ENCODE peak calls at places on chromosome 6, in four cellular contexts. F, W, N and Y are unnamed samples.

GRCh38 chr6:6534399-6534798 is 54.1 kb upstream of the LY86 start:
- DNase-seq in W (no peak), F (no peak), N (no peak), Y (no peak)

GRCh38 chr6:157861814-157862213 is 38.8 kb downstream of the SNX9 start:
- DNase-seq in F (no peak), W (peak; percentile 20), N (no peak), Y (no peak)

GRCh38 chr6:43286456-43286994 is 11.5 kb upstream of the SLC22A7 start:
- DNase-seq in F (no peak), N (no peak), W (no peak), Y (no peak)

GRCh38 chr6:159038914-159039884 is 5.6 kb downstream of the TAGAP start:
- DNase-seq in W (peak; percentile 67), N (no peak), F (no peak), Y (peak; percentile 78)

GRCh38 chr6:150370112-150370511 is 1.3 kb downstream of the IYD start:
- DNase-seq in W (no peak), F (no peak), N (no peak), Y (no peak)

GRCh38 chr6:56242343-56242742 is 5.0 kb downstream of the COL21A1 start:
- DNase-seq in N (no peak), W (no peak), F (no peak), Y (no peak)

GRCh38 chr6:45432944-45433343 is 55.2 kb upstream of the SUPT3H start:
- DNase-seq in N (no peak), W (peak; percentile 89), F (no peak), Y (no peak)

GRCh38 chr6:129345890-129346289 is 364.1 kb downstream of the ARHGAP18 start:
- DNase-seq in F (no peak), N (no peak), W (peak; percentile 65), Y (no peak)

GRCh38 chr6:11653028-11653583 is 115.6 kb downstream of the TMEM170B start:
- DNase-seq in N (peak; percentile 8), F (no peak), W (peak; percentile 74), Y (no peak)

GRCh38 chr6:13538084-13538483 is 36.3 kb upstream of the SIRT5 start:
- DNase-seq in F (no peak), N (peak; percentile 41), W (peak; percentile 70), Y (peak; percentile 58)

GRCh38 chr6:137977814-137978213 is 110.8 kb downstream of the TNFAIP3 start:
- DNase-seq in W (no peak), N (no peak), F (no peak), Y (no peak)

GRCh38 chr6:18667612-18668011 is 280.5 kb downstream of the RNF144B start:
- DNase-seq in W (no peak), F (no peak), N (no peak), Y (no peak)

GRCh38 chr6:37192669-37193068 is 22.7 kb downstream of the PIM1 start:
- DNase-seq in W (no peak), F (no peak), N (no peak), Y (no peak)

GRCh38 chr6:159751448-159751847 is 10.4 kb upstream of the ACAT2 start:
- DNase-seq in W (no peak), N (no peak), F (no peak), Y (no peak)

GRCh38 chr6:132820629-132821381 is 6.4 kb downstream of the RPS12 start:
- DNase-seq in N (peak; percentile 23), F (no peak), W (peak; percentile 33), Y (no peak)

GRCh38 chr6:90216081-90216977 is 80.3 kb downstream of the BACH2 start:
- DNase-seq in N (peak; percentile 26), F (peak; percentile 58), W (no peak), Y (no peak)

GRCh38 chr6:169452117-169452868 is 198.6 kb upstream of the THBS2 start:
- DNase-seq in N (no peak), F (no peak), W (no peak), Y (no peak)

GRCh38 chr6:103167345-103167744 is 1692.4 kb downstream of the HACE1 start:
- DNase-seq in W (no peak), N (no peak), F (no peak), Y (no peak)

GRCh38 chr6:89199571-89199970 is 17.6 kb downstream of the GABRR1 start:
- DNase-seq in W (no peak), N (no peak), F (no peak), Y (no peak)

GRCh38 chr6:110329729-110330436 is 28.3 kb downstream of the METTL24 start:
- DNase-seq in N (no peak), W (peak; percentile 52), F (no peak), Y (no peak)

GRCh38 chr6:51513891-51514290 is 573.5 kb downstream of the PKHD1 start:
- DNase-seq in N (no peak), W (no peak), F (peak; percentile 51), Y (no peak)

GRCh38 chr6:56520218-56520617 is 122.5 kb downstream of the DST start:
- DNase-seq in W (no peak), F (no peak), N (no peak), Y (no peak)

GRCh38 chr6:36979343-36979742 is 6.7 kb downstream of the MTCH1 start:
- DNase-seq in F (no peak), N (no peak), W (peak; percentile 19), Y (no peak)

GRCh38 chr6:151291145-151292055 is 51.6 kb downstream of the AKAP12 start:
- DNase-seq in N (no peak), W (no peak), F (peak; percentile 48), Y (no peak)

GRCh38 chr6:148445620-148446019 is 103.0 kb downstream of the SASH1 start:
- DNase-seq in F (no peak), W (peak; percentile 71), N (no peak), Y (no peak)

GRCh38 chr6:148446681-148447080 is 104.0 kb downstream of the SASH1 start:
- DNase-seq in N (no peak), F (no peak), W (peak; percentile 48), Y (no peak)

GRCh38 chr6:148448371-148449010 is 105.9 kb downstream of the SASH1 start:
- DNase-seq in N (no peak), F (no peak), W (no peak), Y (no peak)

GRCh38 chr6:148445116-148445515 is 102.5 kb downstream of the SASH1 start:
- DNase-seq in W (peak; percentile 75), N (no peak), F (no peak), Y (no peak)

DNA sequence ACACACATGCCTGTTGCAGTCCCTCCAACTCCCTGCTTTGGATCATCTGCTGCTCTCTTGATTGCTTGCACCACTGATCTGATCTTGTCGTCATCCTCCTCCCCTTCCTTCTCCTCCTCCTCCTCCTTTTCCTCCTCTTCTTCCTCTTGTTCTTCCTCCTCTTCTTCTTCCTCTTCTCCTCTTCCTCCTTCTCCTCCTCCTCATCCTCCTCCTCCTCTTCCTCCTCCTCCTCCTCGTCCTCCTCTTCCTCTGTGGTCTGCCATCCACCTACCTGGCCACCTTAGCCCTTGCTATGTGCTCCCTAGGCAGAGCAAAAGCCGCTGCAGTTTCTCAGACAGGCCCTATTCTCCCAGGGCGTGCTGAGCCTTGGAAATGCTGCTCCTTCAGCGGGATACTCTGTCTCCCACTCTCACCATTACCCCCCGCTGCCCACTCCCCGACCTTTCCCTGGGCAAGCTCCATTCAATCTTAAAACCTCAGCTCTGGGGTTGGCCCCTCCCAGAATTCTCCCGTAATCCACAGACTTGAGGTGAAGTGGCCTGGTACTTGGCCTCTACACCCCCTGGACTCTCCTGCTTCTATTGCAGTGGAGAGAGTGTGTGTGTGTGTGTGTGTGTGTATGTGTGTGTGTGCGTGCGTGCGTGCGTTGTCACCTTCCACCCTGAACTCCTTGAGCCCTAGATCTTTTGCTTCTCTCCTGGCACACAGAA is 105.0 kb downstream of the SASH1 start:
- DNase-seq in N (no peak), W (no peak), F (no peak), Y (no peak)
- TF ChIP-seq EZH2phosphoT487 in N (no peak), W (no peak), F (no peak), Y (no peak)

DNA sequence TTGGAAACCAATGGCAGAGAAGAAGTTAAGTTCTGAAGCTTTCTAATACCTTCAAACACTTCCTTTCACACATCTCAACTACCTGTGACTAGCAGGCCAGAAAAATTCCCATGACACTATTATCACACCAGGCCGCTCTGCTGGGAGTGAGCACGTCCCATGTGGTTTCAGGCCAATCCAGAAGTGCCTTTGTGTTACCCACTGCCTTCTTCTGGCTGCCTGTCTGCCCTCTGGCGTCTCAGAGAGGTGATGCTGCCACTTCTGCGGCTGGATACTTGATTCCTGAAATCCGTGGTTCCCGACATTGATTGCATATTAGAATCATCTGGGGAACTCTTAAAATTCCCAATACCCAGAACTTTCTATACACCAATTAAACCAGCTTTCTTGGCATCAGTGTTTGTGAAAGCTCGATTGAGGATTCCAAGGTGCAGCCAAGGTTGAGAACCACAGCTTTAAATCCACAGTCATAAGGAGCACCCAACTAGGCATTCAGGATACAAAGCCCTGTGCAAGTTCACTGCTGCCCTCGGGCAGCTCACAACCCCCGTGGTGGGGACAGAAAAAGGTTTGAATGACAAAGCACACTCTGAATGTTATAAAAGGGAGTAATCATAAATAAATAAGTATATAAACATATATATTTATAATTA is 65.6 kb downstream of the STMND1 start:
- DNase-seq in N (peak; percentile 82), W (peak; percentile 80), F (peak; percentile 76), Y (no peak)
- TF ChIP-seq CTCF in N (peak; percentile 77), W (peak; percentile 78), F (peak; percentile 72), Y (peak; percentile 20)

GRCh38 chr6:16227605-16228004 is 10.8 kb upstream of the GMPR start:
- DNase-seq in W (no peak), N (no peak), F (no peak), Y (no peak)

GRCh38 chr6:16228709-16229665 is 9.4 kb upstream of the GMPR start:
- DNase-seq in N (no peak), W (peak; percentile 35), F (no peak), Y (no peak)

GRCh38 chr6:16228043-16228442 is 10.3 kb upstream of the GMPR start:
- DNase-seq in F (no peak), N (no peak), W (no peak), Y (no peak)

GRCh38 chr6:16229710-16230109 is 8.7 kb upstream of the GMPR start:
- DNase-seq in W (no peak), N (no peak), F (no peak), Y (no peak)

GRCh38 chr6:16227048-16227562 is 11.3 kb upstream of the GMPR start:
- DNase-seq in W (no peak), N (no peak), F (no peak), Y (no peak)
- H2AFZ ChIP-seq in W (no peak overlapping the region), N (no peak overlapping the region), F (no peak overlapping the region), Y (no peak overlapping the region)

GRCh38 chr6:77368660-77369313 is 94.5 kb downstream of the HTR1B start:
- DNase-seq in N (peak; percentile 64), W (no peak), F (peak; percentile 46), Y (peak; percentile 28)
- TF ChIP-seq EZH2phosphoT487 in N (no peak), W (no peak), F (no peak), Y (no peak)

GRCh38 chr6:96851858-96852257 is 14.6 kb upstream of the GPR63 start:
- DNase-seq in N (no peak), F (no peak), W (no peak), Y (no peak)
- TF ChIP-seq CTCF in N (no peak), F (no peak), W (no peak), Y (no peak)

DNA sequence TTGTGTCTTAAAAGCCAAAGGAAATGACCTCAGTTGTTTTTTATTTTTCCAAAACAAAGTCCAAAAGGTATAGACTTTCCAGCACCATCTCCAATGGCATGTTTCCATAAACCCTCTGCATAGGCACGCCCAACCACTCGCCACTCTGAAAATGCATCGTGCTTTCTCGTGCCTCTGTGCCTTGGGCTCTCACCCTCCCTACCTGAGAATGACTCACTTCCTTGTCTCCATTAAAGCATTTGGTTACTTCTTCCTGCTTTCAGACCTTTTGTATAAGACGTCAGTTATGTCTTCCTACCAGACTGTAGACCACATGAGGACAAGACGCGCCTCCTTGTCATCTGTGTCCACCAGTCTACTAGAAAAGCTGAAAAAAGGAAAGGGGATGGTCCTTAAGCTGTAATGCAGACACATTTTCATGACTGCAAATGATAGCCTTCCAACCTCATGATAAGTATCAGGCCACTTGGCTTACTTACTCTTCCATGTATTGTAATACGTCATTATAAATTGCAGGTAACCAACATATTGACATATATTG is 61.2 kb upstream of the CDYL start:
- DNase-seq in W (peak; percentile 65), N (no peak), F (no peak), Y (no peak)
- H2AFZ ChIP-seq in W (peak overlapping the region; percentile 18), N (no peak overlapping the region), F (no peak overlapping the region), Y (no peak overlapping the region)

GRCh38 chr6:102039450-102039849 is 645.9 kb downstream of the GRIK2 start:
- DNase-seq in W (no peak), N (no peak), F (no peak), Y (no peak)
- TF ChIP-seq EZH2phosphoT487 in W (no peak), N (no peak), F (no peak), Y (no peak)